ENCODE peak calls at places on chromosomes 13 and 19, in six cellular contexts. M, P, L, X, F and N are unnamed samples.
A peak's percentile ranks its signal among the peaks of the same experiment; 100 is the strongest.

GRCh38 chr19:49746206-49746958 is 16.7 kb downstream of the TSKS start:
- DNase-seq in M (no peak), P (peak; percentile 25), L (peak; percentile 64), X (peak; percentile 84), F (no peak), N (peak; percentile 16)

GRCh38 chr19:10116866-10117616 is 2.7 kb downstream of the EIF3G start:
- DNase-seq in M (no peak), P (no peak), L (no peak), X (no peak), F (no peak), N (no peak)

GRCh38 chr13:44818428-44818827 is 170.8 kb downstream of the NUFIP1 start:
- DNase-seq in M (no peak), P (no peak), L (peak; percentile 65), X (no peak), F (peak; percentile 13), N (no peak)

GRCh38 chr13:41313117-41313516 is 2.0 kb downstream of the NAA16 start:
- DNase-seq in M (no peak), P (no peak), L (no peak), X (no peak), F (no peak), N (no peak)

GRCh38 chr13:41465215-41465907 is 8.0 kb downstream of the RGCC start:
- DNase-seq in M (no peak), P (no peak), L (peak; percentile 81), X (peak; percentile 36), F (peak; percentile 55), N (no peak)

GRCh38 chr13:28181413-28181812 is 43.1 kb downstream of the PAN3 start:
- DNase-seq in M (no peak), P (no peak), L (peak; percentile 60), X (no peak), F (peak; percentile 92), N (no peak)

GRCh38 chr13:112179421-112179820 is 112.5 kb downstream of the SOX1 start:
- DNase-seq in M (no peak), P (no peak), L (no peak), X (no peak), F (no peak), N (no peak)

GRCh38 chr19:17831419-17831888 is 10.1 kb upstream of the INSL3 start:
- DNase-seq in M (no peak), P (no peak), L (no peak), X (no peak), F (no peak), N (no peak)

GRCh38 chr13:41231786-41232185 is 31.6 kb downstream of the MTRF1 start:
- DNase-seq in M (no peak), P (no peak), L (peak; percentile 59), X (peak; percentile 62), F (no peak), N (no peak)

GRCh38 chr13:28037399-28037798 is 48.9 kb upstream of the URAD start:
- DNase-seq in M (no peak), P (no peak), L (no peak), X (no peak), F (no peak), N (no peak)

GRCh38 chr19:1316466-1316865 is 30.8 kb downstream of the EFNA2 start:
- DNase-seq in M (no peak), P (no peak), L (no peak), X (no peak), F (no peak), N (no peak)

GRCh38 chr19:49129238-49129583 is 9.9 kb downstream of the PPFIA3 start:
- DNase-seq in M (no peak), P (no peak), L (no peak), X (no peak), F (no peak), N (no peak)

GRCh38 chr13:25659091-25659502 is 287.3 kb downstream of the ATP8A2 start:
- DNase-seq in M (no peak), P (no peak), L (peak; percentile 39), X (no peak), F (no peak), N (no peak)

GRCh38 chr13:101149735-101150380 is 266.4 kb downstream of the NALCN start:
- DNase-seq in M (no peak), P (peak; percentile 63), L (peak; percentile 84), X (no peak), F (peak; percentile 4), N (no peak)

GRCh38 chr19:19050731-19051130 is 13.1 kb upstream of the SLC25A42 start:
- DNase-seq in M (no peak), P (no peak), L (no peak), X (no peak), F (no peak), N (no peak)

GRCh38 chr19:35123573-35123972 is 8.0 kb downstream of the FXYD3 start:
- DNase-seq in M (no peak), P (no peak), L (no peak), X (no peak), F (no peak), N (no peak)

GRCh38 chr19:41615207-41615606 is 11.7 kb downstream of the CEACAM4 start:
- DNase-seq in M (no peak), P (no peak), L (no peak), X (no peak), F (no peak), N (no peak)

DNA sequence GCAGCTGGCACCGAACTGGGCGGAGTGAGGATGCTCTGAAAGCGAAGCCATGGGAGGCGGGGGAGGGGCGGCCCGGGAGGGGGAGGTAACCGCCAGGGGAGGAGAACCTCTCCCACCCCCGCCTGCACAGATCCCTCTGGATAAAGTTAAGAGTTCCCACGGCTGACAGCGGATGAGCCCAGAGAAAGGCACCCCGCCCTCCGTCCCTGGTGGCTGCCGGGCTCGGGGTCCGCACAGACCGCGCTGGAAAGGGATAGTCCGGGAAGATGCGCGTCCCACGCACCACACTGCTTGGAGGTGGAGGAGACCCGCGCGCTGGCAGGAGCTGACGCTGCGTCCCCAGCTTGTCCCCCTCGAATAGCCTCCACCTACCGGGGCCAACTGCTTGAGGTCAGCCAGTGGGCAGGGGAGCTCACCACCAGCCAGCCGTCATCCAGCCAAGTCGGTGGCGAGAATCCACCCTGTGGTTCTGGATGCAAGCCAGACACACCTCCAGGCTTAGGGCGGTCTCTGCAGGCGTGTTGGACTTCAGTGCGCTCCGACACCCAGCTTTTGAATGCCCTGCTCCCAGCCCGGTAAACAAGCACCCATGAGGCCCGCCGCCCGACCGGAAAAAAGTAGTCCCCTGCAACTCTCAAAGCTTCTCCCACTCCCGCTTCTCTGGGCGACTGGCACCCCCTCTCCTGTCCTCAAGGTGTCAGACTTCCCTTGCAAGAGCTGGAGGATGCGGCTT is at the start of gene TRPC4:
- DNase-seq in M (no peak), P (peak; percentile 67), L (peak; percentile 89), X (peak; percentile 21), F (peak; percentile 86), N (peak; percentile 40)
- TF ChIP-seq CTCF in M (peak; percentile 27), P (no peak), L (peak; percentile 79), X (peak; percentile 15), F (peak; percentile 78), N (peak; percentile 72)

GRCh38 chr13:31433756-31434155 is 234.0 kb downstream of the B3GLCT start:
- DNase-seq in M (no peak), P (no peak), L (no peak), X (no peak), F (no peak), N (no peak)

GRCh38 chr13:31434613-31435012 is 234.8 kb downstream of the B3GLCT start:
- DNase-seq in M (no peak), P (no peak), L (no peak), X (no peak), F (no peak), N (no peak)

GRCh38 chr13:31433201-31433600 is 233.4 kb downstream of the B3GLCT start:
- DNase-seq in M (no peak), P (no peak), L (no peak), X (no peak), F (no peak), N (no peak)

GRCh38 chr13:31427151-31427867 is 227.5 kb downstream of the B3GLCT start:
- DNase-seq in M (no peak), P (no peak), L (no peak), X (no peak), F (no peak), N (no peak)

DNA sequence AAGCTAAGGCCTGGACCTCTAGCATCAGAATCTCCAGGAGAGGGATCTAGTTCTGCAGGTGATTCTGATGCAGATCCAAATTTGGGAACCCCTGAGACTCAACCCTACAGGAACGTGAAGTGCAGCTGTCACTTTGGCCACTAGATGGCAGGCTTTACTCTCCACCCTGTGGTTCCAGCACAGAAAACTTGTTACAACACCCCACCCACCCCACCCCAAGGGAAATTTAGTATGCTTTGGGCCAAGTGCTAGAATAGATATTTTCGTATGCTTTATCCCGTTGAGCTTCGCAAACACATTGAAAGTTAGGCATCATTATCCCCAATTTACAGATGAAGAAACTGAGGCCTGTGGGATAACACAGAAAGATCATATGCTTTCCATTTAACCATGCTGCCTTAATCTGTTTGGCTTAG is 232.0 kb downstream of the B3GLCT start:
- DNase-seq in M (no peak), P (peak; percentile 73), L (peak; percentile 65), X (peak; percentile 65), F (peak; percentile 4), N (peak; percentile 55)
- TF ChIP-seq CTCF in M (peak; percentile 18), P (peak; percentile 96), L (peak; percentile 86), X (peak; percentile 89), F (peak; percentile 97), N (peak; percentile 92)

DNA sequence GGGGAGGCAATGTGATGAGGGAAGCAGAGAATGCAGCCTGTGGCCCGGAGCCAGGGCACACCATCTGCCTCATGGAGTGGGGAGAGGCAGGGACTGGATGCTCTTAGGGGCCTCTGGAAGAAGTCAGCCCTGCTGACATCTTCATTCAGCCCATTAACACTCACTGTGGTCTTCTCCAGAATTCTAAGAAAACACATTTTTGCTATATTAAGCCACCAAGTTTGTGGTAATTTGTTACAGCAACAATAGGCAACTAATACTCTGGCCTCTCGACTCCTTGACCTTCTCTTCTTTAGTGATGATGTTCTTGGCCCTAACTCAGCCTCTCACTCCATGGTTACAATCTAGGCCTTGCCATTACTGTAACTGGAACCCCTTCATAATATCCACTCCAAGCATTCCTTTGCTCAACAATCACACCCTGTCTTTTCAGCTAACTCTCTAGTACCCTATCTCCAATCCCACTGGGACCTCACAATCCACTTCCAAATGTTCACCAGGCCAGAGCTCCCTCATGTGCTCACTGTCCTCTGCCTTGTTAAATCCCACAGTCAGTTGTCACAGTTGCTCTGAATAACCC is 98.5 kb downstream of the MIPEP start:
- DNase-seq in M (no peak), P (no peak), L (peak; percentile 95), X (no peak), F (peak; percentile 80), N (no peak)
- TF ChIP-seq CTCF in M (no peak), P (no peak), L (no peak), X (no peak), F (no peak), N (no peak)

GRCh38 chr19:8321067-8321759 is at the start of the genes NDUFA7 and RPS28:
- DNase-seq in M (peak; percentile 98), P (peak; percentile 97), L (peak; percentile 98), X (peak; percentile 99), F (peak; percentile 93), N (peak; percentile 97)

GRCh38 chr19:8322638-8322997 is 1.3 kb downstream of the RPS28 start:
- DNase-seq in M (no peak), P (no peak), L (no peak), X (no peak), F (no peak), N (no peak)

GRCh38 chr19:8319807-8320520 is 1.2 kb downstream of the NDUFA7 start:
- DNase-seq in M (no peak), P (no peak), L (no peak), X (no peak), F (no peak), N (no peak)

GRCh38 chr19:8321760-8322637 is 703 bp downstream of the RPS28 start:
- DNase-seq in M (no peak), P (no peak), L (no peak), X (no peak), F (no peak), N (no peak)

GRCh38 chr19:8320564-8321066 is 560 bp downstream of the NDUFA7 start:
- DNase-seq in M (no peak), P (no peak), L (no peak), X (no peak), F (no peak), N (no peak)
- TF ChIP-seq CTCF in M (no peak), P (no peak), L (no peak), X (no peak), F (no peak), N (no peak)